ENCODE peak calls at places on chromosomes 1 and 21, in six cellular contexts. A is IMR-90; F is kidney; E is A549; X is colonic mucosa; H is CD8-positive, alpha-beta memory T cell. K is an unnamed sample.

GRCh38 chr1:14869197-14869596 is 270.7 kb downstream of the KAZN start:
- DNase-seq in X (no peak), F (no peak), E (no peak), A (peak; percentile 3), H (no peak), K (no peak)

GRCh38 chr1:218620956-218621355 is 275.8 kb downstream of the TGFB2 start:
- DNase-seq in A (peak; percentile 39), X (no peak), H (no peak), F (no peak), E (peak; percentile 40), K (no peak)

GRCh38 chr1:215749423-215749822 is 182.3 kb downstream of the KCTD3 start:
- DNase-seq in A (peak; percentile 90), F (no peak), X (no peak), H (no peak), E (no peak), K (no peak)

GRCh38 chr1:70146488-70146887 is 58.9 kb downstream of the LRRC40 start:
- DNase-seq in H (no peak), F (no peak), A (peak; percentile 78), X (no peak), E (no peak), K (no peak)

GRCh38 chr1:103448560-103448959 is 76.9 kb upstream of the RNPC3 start:
- DNase-seq in H (no peak), F (no peak), A (no peak), E (no peak), X (no peak), K (no peak)

GRCh38 chr21:30227633-30228404 is 11.9 kb upstream of the CLDN8 start:
- DNase-seq in H (no peak), E (peak; percentile 43), F (no peak), X (peak; percentile 56), A (peak; percentile 5), K (no peak)

GRCh38 chr1:76547916-76548315 is 319.4 kb upstream of the ST6GALNAC5 start:
- DNase-seq in X (peak; percentile 58), A (no peak), H (no peak), E (no peak), F (no peak), K (no peak)

GRCh38 chr1:14952626-14953314 is 200.8 kb upstream of the TMEM51 start:
- DNase-seq in A (no peak), E (no peak), F (peak; percentile 82), H (no peak), X (no peak), K (no peak)

GRCh38 chr1:14713077-14713476 is 114.6 kb downstream of the KAZN start:
- DNase-seq in H (no peak), A (no peak), F (peak; percentile 18), E (no peak), X (no peak), K (no peak)

GRCh38 chr1:201640624-201641023 is 101.7 kb downstream of the NAV1 start:
- DNase-seq in A (peak; percentile 95), E (no peak), X (peak; percentile 47), F (peak; percentile 73), H (no peak), K (no peak)

GRCh38 chr21:39763282-39763970 is 18.4 kb downstream of the IGSF5 start:
- DNase-seq in X (no peak), H (no peak), E (no peak), F (no peak), A (no peak), K (no peak)

GRCh38 chr1:21338568-21339401 is 48.5 kb upstream of the ECE1 start:
- DNase-seq in X (peak; percentile 71), A (peak; percentile 93), E (peak; percentile 78), H (no peak), F (no peak), K (peak; percentile 61)

GRCh38 chr1:18557621-18558465 is 72.8 kb upstream of the PAX7 start:
- DNase-seq in H (no peak), X (peak; percentile 36), F (peak; percentile 81), E (no peak), A (no peak), K (peak; percentile 59)

GRCh38 chr21:39523398-39523797 is 71.6 kb downstream of the SH3BGR start:
- DNase-seq in X (peak; percentile 86), H (no peak), A (no peak), E (no peak), F (no peak), K (no peak)

GRCh38 chr1:161738627-161739287 is 10.8 kb upstream of the DUSP12 start:
- DNase-seq in E (peak; percentile 85), A (peak; percentile 88), F (peak; percentile 72), X (peak; percentile 30), H (peak; percentile 48), K (peak; percentile 70)

GRCh38 chr1:171627020-171627419 is 5.0 kb downstream of the MYOCOS start:
- DNase-seq in H (no peak), E (no peak), X (no peak), F (no peak), A (no peak), K (no peak)

GRCh38 chr1:156245451-156246232 is 2.2 kb downstream of the PAQR6 start:
- DNase-seq in X (peak; percentile 29), A (no peak), F (peak; percentile 83), E (no peak), H (peak; percentile 7), K (peak; percentile 88)

GRCh38 chr1:48093147-48093546 is 96.0 kb upstream of the TRABD2B start:
- DNase-seq in F (no peak), H (no peak), X (peak; percentile 27), E (no peak), A (no peak), K (no peak)

GRCh38 chr1:230232352-230232751 is 165.3 kb downstream of the GALNT2 start:
- DNase-seq in H (no peak), A (peak; percentile 10), X (no peak), F (no peak), E (no peak), K (no peak)

GRCh38 chr21:34187935-34188334 is 114.6 kb downstream of the MRPS6 start:
- DNase-seq in X (no peak), A (no peak), H (no peak), F (no peak), E (no peak), K (no peak)

GRCh38 chr1:17128361-17128760 is 9.1 kb upstream of the PADI2 start:
- DNase-seq in E (peak; percentile 88), H (no peak), A (peak; percentile 91), X (no peak), F (no peak), K (no peak)

GRCh38 chr1:61378498-61379180 is 296.3 kb downstream of the NFIA start:
- DNase-seq in X (no peak), H (no peak), F (no peak), A (no peak), E (no peak), K (no peak)

GRCh38 chr1:79042117-79042516 is 35.6 kb upstream of the ADGRL4 start:
- DNase-seq in A (peak; percentile 80), X (no peak), E (peak; percentile 19), H (no peak), F (no peak), K (no peak)

GRCh38 chr1:85554630-85555327 is 25.8 kb upstream of the CCN1 start:
- DNase-seq in A (peak; percentile 70), H (no peak), X (no peak), F (no peak), E (no peak), K (no peak)

GRCh38 chr1:147740391-147740790 is 20.0 kb downstream of the GJA5 start:
- DNase-seq in F (no peak), H (no peak), A (no peak), X (no peak), E (no peak), K (no peak)

GRCh38 chr1:203167026-203167912 is 8.4 kb downstream of the MYBPH start:
- DNase-seq in A (no peak), H (no peak), X (no peak), F (peak; percentile 67), E (no peak), K (no peak)

DNA sequence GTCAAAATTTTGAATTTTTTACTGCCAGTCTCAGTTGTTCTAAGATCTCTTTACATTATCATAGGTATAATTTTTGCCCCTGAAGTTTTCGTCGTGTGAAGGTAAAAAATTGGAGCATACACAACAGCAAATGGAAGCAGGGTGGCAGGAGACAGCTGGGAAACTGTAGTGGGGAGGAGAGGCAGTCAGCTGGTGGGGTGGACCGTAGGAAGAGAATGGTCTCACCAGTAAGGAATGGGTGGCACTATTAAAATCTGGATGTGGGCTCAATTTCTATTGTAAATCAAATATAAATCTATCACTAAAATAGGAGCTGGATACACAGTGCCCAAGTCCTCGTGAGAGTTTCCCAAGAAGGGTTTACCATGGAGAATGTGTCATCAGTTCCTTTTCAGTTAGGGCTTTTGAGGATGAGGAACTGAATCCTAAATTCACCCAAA is 10.3 kb upstream of the IRF2BP2 start:
- DNase-seq in F (no peak), H (no peak), E (no peak), X (no peak), A (no peak), K (no peak)
- H3K4me1 ChIP-seq in F (peaks cover 47% of the 10 kb centered on the region), H (no peaks in the 10 kb centered on the region), E (peaks cover 80% of the 10 kb centered on the region), X (peaks cover 8% of the 10 kb centered on the region), A (peaks cover 26% of the 10 kb centered on the region), K (peaks cover 40% of the 10 kb centered on the region)

DNA sequence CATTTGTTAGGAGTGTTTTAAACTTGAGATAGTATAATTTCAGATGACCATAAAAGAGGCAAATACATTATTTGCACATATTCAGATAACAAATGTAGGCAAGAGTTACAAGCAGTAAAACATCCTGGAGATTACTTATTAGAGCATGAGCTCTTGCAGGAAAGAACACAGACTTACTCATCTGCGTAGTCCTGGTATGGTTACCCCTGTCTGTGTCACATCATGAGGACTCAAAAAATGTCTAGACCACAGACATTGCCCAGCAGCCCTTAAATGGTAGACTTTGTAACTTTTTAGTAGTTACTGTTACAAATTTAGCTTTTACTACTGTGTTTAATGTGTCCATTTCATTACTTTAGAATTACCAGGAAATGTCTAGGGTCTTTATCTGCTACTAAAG is 12.8 kb downstream of the CACHD1 start:
- DNase-seq in F (no peak), X (no peak), A (no peak), H (no peak), E (no peak), K (no peak)
- H3K4me1 ChIP-seq in F (peaks cover 35% of the 10 kb centered on the region), X (peaks cover 11% of the 10 kb centered on the region), A (no peaks in the 10 kb centered on the region), H (no peaks in the 10 kb centered on the region), E (no peaks in the 10 kb centered on the region), K (peaks cover 24% of the 10 kb centered on the region)

GRCh38 chr1:231420299-231420958 is 1.7 kb downstream of the EGLN1 start:
- DNase-seq in H (no peak), F (no peak), A (peak; percentile 32), X (peak; percentile 21), E (no peak), K (no peak)

GRCh38 chr1:231420959-231421615 is 1.0 kb downstream of the EGLN1 start:
- DNase-seq in E (peak; percentile 52), H (peak; percentile 11), A (peak; percentile 48), F (peak; percentile 84), X (peak; percentile 57), K (peak; percentile 90)

GRCh38 chr1:231419147-231419546 is 2.9 kb downstream of the EGLN1 start:
- DNase-seq in E (no peak), A (no peak), F (no peak), X (no peak), H (no peak), K (no peak)

GRCh38 chr1:231418741-231419107 is 3.4 kb downstream of the EGLN1 start:
- DNase-seq in F (peak; percentile 18), A (no peak), X (no peak), E (no peak), H (no peak), K (no peak)

GRCh38 chr1:231419738-231420298 is 2.3 kb downstream of the EGLN1 start:
- DNase-seq in E (no peak), X (no peak), H (no peak), A (peak; percentile 19), F (no peak), K (no peak)
- H3K4me1 ChIP-seq in E (peaks cover 28% of the 10 kb centered on the region), X (peaks cover 11% of the 10 kb centered on the region), H (peaks cover 40% of the 10 kb centered on the region), A (peaks cover 7% of the 10 kb centered on the region), F (peaks cover 6% of the 10 kb centered on the region), K (peaks cover 42% of the 10 kb centered on the region)

GRCh38 chr1:197942042-197942441 is 24.9 kb downstream of the LHX9 start:
- DNase-seq in X (no peak), F (no peak), A (no peak), H (no peak), E (no peak), K (no peak)
- H3K4me1 ChIP-seq in X (no peaks in the 10 kb centered on the region), F (no peaks in the 10 kb centered on the region), A (no peaks in the 10 kb centered on the region), H (no peaks in the 10 kb centered on the region), E (no peaks in the 10 kb centered on the region), K (no peaks in the 10 kb centered on the region)